ENCODE peak calls at places on chromosomes 6 and 20, in seven cellular contexts. U is OCI-LY7; W is CD8-positive, alpha-beta T cell; P is stomach; D is psoas muscle; H is body of pancreas; F is SK-N-SH. A is an unnamed sample.

GRCh38 chr6:32047084-32047478 is 8.9 kb downstream of the CYP21A2 start:
- DNase-seq in U (no peak), W (no peak), P (no peak), D (peak; percentile 79), H (no peak), F (no peak), A (no peak)

GRCh38 chr6:26155066-26155925 is 68.1 kb downstream of the HFE start:
- DNase-seq in U (peak; percentile 61), W (no peak), P (no peak), D (peak; percentile 74), H (peak; percentile 68), F (peak; percentile 51), A (no peak)

GRCh38 chr6:3723251-3723650 is 28.3 kb downstream of the PXDC1 start:
- DNase-seq in U (no peak), W (no peak), P (no peak), D (no peak), H (no peak), F (no peak), A (no peak)

GRCh38 chr20:942611-943010 is 26.5 kb upstream of the ANGPT4 start:
- DNase-seq in U (no peak), W (no peak), P (no peak), D (no peak), H (no peak), F (no peak), A (no peak)

GRCh38 chr6:4914412-4915159 is 89.3 kb downstream of the RPP40 start:
- DNase-seq in U (no peak), W (no peak), P (no peak), D (no peak), H (no peak), F (no peak), A (no peak)

GRCh38 chr20:63091901-63092659 is 85.3 kb upstream of the BHLHE23 start:
- DNase-seq in U (no peak), W (no peak), P (no peak), D (peak; percentile 36), H (peak; percentile 2), F (no peak), A (no peak)

GRCh38 chr6:41780623-41781301 is at the start of gene PRICKLE4:
- DNase-seq in U (no peak), W (no peak), P (peak; percentile 81), D (peak; percentile 66), H (peak; percentile 85), F (peak; percentile 71), A (no peak)

GRCh38 chr20:51958636-51959542 is 156.6 kb upstream of the SALL4 start:
- DNase-seq in U (no peak), W (no peak), P (no peak), D (no peak), H (no peak), F (no peak), A (no peak)

GRCh38 chr20:56439784-56440291 is 27.8 kb downstream of the CASS4 start:
- DNase-seq in U (no peak), W (no peak), P (peak; percentile 35), D (no peak), H (peak; percentile 13), F (no peak), A (no peak)

GRCh38 chr20:14178952-14179351 is 158.5 kb downstream of the FLRT3 start:
- DNase-seq in U (no peak), W (no peak), P (no peak), D (no peak), H (no peak), F (no peak), A (no peak)

GRCh38 chr20:37190354-37190753 is 11.0 kb upstream of the MROH8 start:
- DNase-seq in U (no peak), W (no peak), P (no peak), D (no peak), H (no peak), F (no peak), A (no peak)

GRCh38 chr6:121498481-121499276 is 63.2 kb downstream of the GJA1 start:
- DNase-seq in U (no peak), W (no peak), P (no peak), D (no peak), H (no peak), F (no peak), A (no peak)

GRCh38 chr6:30100585-30101422 is 12.1 kb downstream of the TRIM31 start:
- DNase-seq in U (no peak), W (peak; percentile 7), P (peak; percentile 76), D (peak; percentile 64), H (peak; percentile 72), F (peak; percentile 45), A (no peak)

GRCh38 chr6:125793280-125793679 is 2.5 kb downstream of the NCOA7 start:
- DNase-seq in U (no peak), W (no peak), P (no peak), D (no peak), H (no peak), F (peak; percentile 33), A (no peak)

GRCh38 chr6:151633517-151634335 is 139.9 kb downstream of the CCDC170 start:
- DNase-seq in U (no peak), W (no peak), P (peak; percentile 45), D (no peak), H (peak; percentile 9), F (no peak), A (no peak)

GRCh38 chr6:40710626-40711354 is 123.6 kb upstream of the LRFN2 start:
- DNase-seq in U (peak; percentile 60), W (no peak), P (no peak), D (no peak), H (no peak), F (no peak), A (no peak)

DNA sequence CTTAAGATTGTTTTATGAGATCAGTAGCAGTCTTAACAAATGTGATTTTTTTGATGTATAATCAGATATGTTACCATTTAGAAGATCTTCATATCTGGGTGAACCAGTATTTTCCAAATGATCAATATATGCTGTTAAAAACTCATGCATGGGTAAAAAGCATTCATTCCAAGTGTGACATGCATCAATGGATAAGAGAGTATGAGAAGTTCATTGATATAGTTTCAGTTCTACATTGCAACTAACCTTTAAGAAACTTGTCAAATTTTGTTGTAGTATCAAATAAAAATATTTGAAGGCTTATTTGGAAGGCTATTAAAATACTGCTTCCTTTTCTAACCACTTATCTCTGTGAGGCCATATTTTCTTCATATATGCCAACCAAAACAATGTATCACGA is 117.7 kb downstream of the FIG4 start:
- DNase-seq in U (no peak), W (no peak), P (no peak), D (no peak), H (no peak), F (no peak), A (no peak)
- H3K4me3 ChIP-seq in U (no peak overlapping the region), W (no peak overlapping the region), P (no peak overlapping the region), D (no peak overlapping the region), H (no peak overlapping the region), F (no peak overlapping the region), A (no peak overlapping the region)

GRCh38 chr6:137286926-137287325 is 67.7 kb upstream of the IFNGR1 start:
- DNase-seq in U (no peak), W (no peak), P (no peak), D (no peak), H (no peak), F (no peak), A (no peak)

GRCh38 chr6:137282253-137282652 is 63.1 kb upstream of the IFNGR1 start:
- DNase-seq in U (no peak), W (no peak), P (no peak), D (no peak), H (no peak), F (no peak), A (no peak)

GRCh38 chr6:137286368-137286767 is 67.2 kb upstream of the IFNGR1 start:
- DNase-seq in U (no peak), W (no peak), P (no peak), D (no peak), H (no peak), F (no peak), A (no peak)

GRCh38 chr6:137283080-137283479 is 63.9 kb upstream of the IFNGR1 start:
- DNase-seq in U (no peak), W (no peak), P (no peak), D (no peak), H (no peak), F (no peak), A (no peak)

DNA sequence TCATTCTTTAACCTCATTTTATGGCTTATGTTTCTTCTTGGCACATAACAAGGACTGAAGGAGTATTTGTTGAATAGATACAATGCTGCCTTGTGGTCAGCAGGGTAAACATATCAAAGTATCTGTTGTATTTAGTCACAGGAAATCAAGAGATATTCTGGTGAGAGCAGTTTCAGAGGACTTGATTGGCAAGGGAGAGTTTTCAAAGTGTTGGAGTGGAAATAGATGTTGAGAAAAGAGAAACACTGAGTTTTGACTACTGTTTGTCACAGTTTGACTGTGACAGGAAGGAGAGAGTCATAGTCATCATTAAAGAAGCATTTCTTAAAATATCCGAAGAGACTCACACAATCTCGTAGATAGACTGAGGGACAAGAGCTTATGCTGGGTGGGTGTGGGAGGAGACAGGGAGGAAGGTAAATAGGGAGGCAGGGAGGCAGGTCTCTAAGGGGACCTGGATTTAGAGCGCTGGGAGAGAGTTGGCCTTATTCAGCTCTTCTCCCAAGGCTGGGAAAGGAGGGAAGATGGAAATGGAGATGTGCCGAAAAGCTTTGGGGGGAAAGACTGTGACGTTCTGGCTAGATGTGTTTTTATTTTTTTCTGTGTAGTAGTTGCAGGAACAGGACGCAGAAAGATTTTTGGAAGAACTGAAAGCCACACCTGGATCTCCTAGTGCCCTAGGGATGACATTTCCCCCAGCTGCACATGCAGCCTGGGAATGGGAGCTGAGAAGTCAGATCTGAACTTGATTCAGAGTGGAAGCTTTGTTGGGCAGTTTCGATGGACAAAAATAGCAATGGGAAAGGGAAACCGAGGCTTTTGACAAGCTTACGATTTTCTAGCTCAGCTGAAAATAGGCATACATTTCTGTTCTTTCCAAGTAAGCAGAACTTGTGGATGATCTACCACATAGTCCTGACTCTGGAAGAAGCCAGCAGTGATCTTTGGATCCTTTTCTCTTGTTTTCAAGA is 65.0 kb upstream of the IFNGR1 start:
- DNase-seq in U (no peak), W (no peak), P (no peak), D (no peak), H (no peak), F (no peak), A (no peak)
- H3K4me1 ChIP-seq in U (peaks cover 10% of the 10 kb centered on the region), W (no peaks in the 10 kb centered on the region), P (no peaks in the 10 kb centered on the region), D (no peaks in the 10 kb centered on the region), H (no peaks in the 10 kb centered on the region), F (no peaks in the 10 kb centered on the region), A (no peaks in the 10 kb centered on the region)

GRCh38 chr6:111759413-111759835 is 113.8 kb downstream of the FYN start:
- DNase-seq in U (no peak), W (no peak), P (no peak), D (no peak), H (no peak), F (no peak), A (no peak)
- H3K4me3 ChIP-seq in U (peak overlapping the region; percentile 2), W (peak overlapping the region; percentile 42), P (peak overlapping the region; percentile 12), D (no peak overlapping the region), H (no peak overlapping the region), F (peak overlapping the region; percentile 13), A (peak overlapping the region; percentile 89)

DNA sequence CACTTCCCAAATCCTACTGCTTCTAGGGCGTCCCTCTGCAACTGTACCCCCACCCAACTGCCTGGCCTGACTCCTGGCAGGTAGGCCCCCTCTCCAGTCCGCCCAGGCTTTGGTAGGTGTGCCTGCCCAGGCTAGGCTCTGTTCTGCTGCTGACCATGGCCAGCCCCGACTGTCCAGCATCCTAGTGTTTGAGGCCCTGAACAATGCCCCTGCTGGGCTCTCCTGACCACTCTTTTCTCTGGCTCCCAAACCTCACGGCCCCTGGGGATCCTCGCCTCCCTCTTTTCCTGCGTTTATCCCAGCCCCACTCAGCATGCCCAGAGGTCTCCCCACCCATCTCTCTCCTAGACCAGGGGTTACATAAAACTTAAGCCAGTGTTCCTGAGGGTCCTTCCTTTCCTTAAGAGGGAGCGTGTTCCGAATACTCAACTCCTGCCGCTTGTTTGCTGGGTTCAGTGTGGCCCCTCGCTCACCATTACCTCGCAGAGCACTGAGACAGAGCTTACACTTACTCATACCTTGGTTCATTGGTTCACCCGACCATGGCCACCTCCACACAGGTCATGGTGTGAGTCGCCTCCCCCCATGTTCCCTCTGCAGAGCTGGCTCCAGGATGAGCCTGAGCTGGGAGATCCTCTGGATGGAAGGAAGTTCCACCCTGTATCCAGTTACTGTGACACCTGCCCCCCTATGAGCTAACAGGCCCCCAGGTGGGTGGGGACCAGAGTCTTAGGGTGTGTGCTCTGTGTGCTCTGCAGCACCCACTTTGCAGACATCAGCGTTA is 21.0 kb upstream of the MYT1 start:
- DNase-seq in U (no peak), W (no peak), P (no peak), D (no peak), H (no peak), F (peak; percentile 10), A (no peak)
- H3K4me1 ChIP-seq in U (no peaks in the 10 kb centered on the region), W (no peaks in the 10 kb centered on the region), P (no peaks in the 10 kb centered on the region), D (no peaks in the 10 kb centered on the region), H (no peaks in the 10 kb centered on the region), F (peaks cover 22% of the 10 kb centered on the region), A (no peaks in the 10 kb centered on the region)